ENCODE peak calls at places on chromosome 10, in six cellular contexts. U is ovary, S is hepatocyte, N is spleen, G is kidney, V is Peyer's patch. F is an unnamed sample.
A peak's percentile ranks its signal among the peaks of the same experiment; 100 is the strongest.

GRCh38 chr10:52455095-52455494 is 141.0 kb downstream of the DKK1 start:
- DNase-seq in U (no peak), S (no peak), N (no peak), G (no peak), V (no peak), F (no peak)

GRCh38 chr10:25954851-25955250 is 20.8 kb downstream of the MYO3A start:
- DNase-seq in U (no peak), S (no peak), N (no peak), G (no peak), V (no peak), F (no peak)

GRCh38 chr10:99540673-99541531 is 8.2 kb downstream of the NKX2-3 start:
- DNase-seq in U (no peak), S (peak; percentile 77), N (no peak), G (peak; percentile 76), V (no peak), F (no peak)

GRCh38 chr10:9825491-9826018 is 1192.1 kb upstream of the CELF2 start:
- DNase-seq in U (no peak), S (peak; percentile 74), N (no peak), G (no peak), V (no peak), F (no peak)

GRCh38 chr10:114550756-114551290 is 107.3 kb downstream of the ABLIM1 start:
- DNase-seq in U (no peak), S (peak; percentile 78), N (no peak), G (no peak), V (no peak), F (no peak)

GRCh38 chr10:97210576-97210975 is 24.8 kb upstream of the SLIT1 start:
- DNase-seq in U (peak; percentile 64), S (peak; percentile 73), N (peak; percentile 80), G (no peak), V (peak; percentile 87), F (peak; percentile 60)

GRCh38 chr10:103145860-103146466 is 47.1 kb downstream of the NT5C2 start:
- DNase-seq in U (peak; percentile 90), S (peak; percentile 77), N (no peak), G (no peak), V (peak; percentile 66), F (peak; percentile 58)

GRCh38 chr10:18144928-18145327 is 4.7 kb downstream of the CACNB2 start:
- DNase-seq in U (peak; percentile 58), S (no peak), N (no peak), G (no peak), V (peak; percentile 53), F (no peak)

GRCh38 chr10:5585517-5586222 is 60.9 kb downstream of the CALML3 start:
- DNase-seq in U (no peak), S (no peak), N (peak; percentile 20), G (no peak), V (no peak), F (no peak)

GRCh38 chr10:86635402-86635801 is 18.9 kb upstream of the OPN4 start:
- DNase-seq in U (no peak), S (peak; percentile 47), N (no peak), G (no peak), V (no peak), F (no peak)

GRCh38 chr10:48464871-48465736 is 139.8 kb downstream of the ARHGAP22 start:
- DNase-seq in U (peak; percentile 48), S (no peak), N (peak; percentile 68), G (peak; percentile 71), V (peak; percentile 36), F (no peak)

GRCh38 chr10:78545756-78546155 is 512.1 kb downstream of the RPS24 start:
- DNase-seq in U (no peak), S (no peak), N (no peak), G (no peak), V (no peak), F (no peak)

GRCh38 chr10:58625070-58625469 is 112.4 kb downstream of the BICC1 start:
- DNase-seq in U (no peak), S (no peak), N (no peak), G (no peak), V (no peak), F (no peak)

GRCh38 chr10:77165445-77166316 is 471.9 kb downstream of the KCNMA1 start:
- DNase-seq in U (peak; percentile 31), S (peak; percentile 75), N (no peak), G (no peak), V (peak; percentile 68), F (no peak)

GRCh38 chr10:25858076-25858475 is 76.0 kb upstream of the MYO3A start:
- DNase-seq in U (no peak), S (no peak), N (no peak), G (no peak), V (no peak), F (no peak)

GRCh38 chr10:31055573-31056251 is 24.0 kb upstream of the ZNF438 start:
- DNase-seq in U (no peak), S (no peak), N (no peak), G (no peak), V (no peak), F (no peak)

GRCh38 chr10:49265885-49266284 is 33.1 kb upstream of the C10orf71 start:
- DNase-seq in U (no peak), S (no peak), N (no peak), G (no peak), V (no peak), F (no peak)

GRCh38 chr10:10642741-10643280 is 374.9 kb upstream of the CELF2 start:
- DNase-seq in U (peak; percentile 78), S (peak; percentile 16), N (no peak), G (peak; percentile 81), V (no peak), F (peak; percentile 23)

GRCh38 chr10:71835671-71836593 is 15.1 kb downstream of the PSAP start:
- DNase-seq in U (peak; percentile 71), S (peak; percentile 46), N (peak; percentile 90), G (peak; percentile 93), V (peak; percentile 89), F (peak; percentile 72)

GRCh38 chr10:110912374-110912773 is 6.6 kb downstream of the BBIP1 start:
- DNase-seq in U (no peak), S (no peak), N (no peak), G (no peak), V (no peak), F (no peak)

GRCh38 chr10:101894742-101895141 is 51.1 kb upstream of the KCNIP2 start:
- DNase-seq in U (no peak), S (peak; percentile 23), N (no peak), G (no peak), V (no peak), F (no peak)

GRCh38 chr10:81817611-81818160 is 57.3 kb upstream of the NRG3 start:
- DNase-seq in U (no peak), S (no peak), N (no peak), G (no peak), V (no peak), F (no peak)

GRCh38 chr10:78408671-78409472 is 375.2 kb downstream of the RPS24 start:
- DNase-seq in U (peak; percentile 89), S (peak; percentile 70), N (no peak), G (peak; percentile 86), V (peak; percentile 48), F (peak; percentile 77)

GRCh38 chr10:94533027-94533426 is 12.6 kb upstream of the HELLS start:
- DNase-seq in U (no peak), S (no peak), N (no peak), G (no peak), V (no peak), F (no peak)

GRCh38 chr10:6751363-6751762 is 171.3 kb upstream of the PRKCQ start:
- DNase-seq in U (no peak), S (no peak), N (no peak), G (no peak), V (no peak), F (no peak)

DNA sequence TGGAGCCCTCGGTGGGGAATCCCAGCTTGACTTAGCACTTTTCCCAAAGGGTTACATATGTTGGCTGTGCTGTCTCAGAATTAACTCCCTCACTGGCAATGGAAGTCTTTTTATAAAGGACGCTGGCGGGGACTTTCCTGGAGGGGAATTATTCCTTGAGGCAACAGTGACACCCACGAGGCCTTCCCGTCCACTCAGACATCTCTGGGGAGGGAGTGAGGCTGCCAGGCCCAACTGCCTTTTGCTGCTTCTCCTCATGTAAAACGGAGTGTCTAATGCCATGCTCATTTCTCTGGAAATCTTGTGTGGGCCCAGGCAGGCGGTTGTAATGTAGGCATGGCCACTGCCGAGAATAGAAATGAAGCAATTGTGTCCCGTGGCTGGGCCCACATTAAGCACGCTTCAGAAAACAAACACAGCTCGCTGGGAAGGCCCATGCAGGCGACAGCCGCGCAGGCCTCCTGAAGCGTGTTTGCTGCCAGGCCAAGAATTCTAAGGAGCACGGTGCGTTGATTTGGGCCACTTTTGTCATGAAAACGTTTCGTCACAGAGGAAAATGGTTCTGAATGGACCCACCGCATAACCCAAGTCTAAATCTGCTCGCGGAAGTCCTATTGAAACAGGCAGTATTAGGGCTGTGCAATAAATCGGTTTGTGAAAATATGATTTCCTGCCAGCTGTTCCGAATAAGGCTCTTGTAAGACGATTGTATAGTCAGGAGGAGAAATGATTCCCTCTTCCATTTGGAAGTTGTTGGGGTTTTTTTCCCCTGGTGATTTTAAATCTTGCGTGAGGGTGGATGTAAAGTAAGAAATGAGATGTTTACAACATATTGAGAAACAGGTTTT is 104.1 kb upstream of the CHST15 start:
- DNase-seq in U (no peak), S (no peak), N (no peak), G (no peak), V (no peak), F (no peak)
- H3K27ac ChIP-seq in U (no peak overlapping the region), S (no peak overlapping the region), N (no peak overlapping the region), G (peak overlapping the region; percentile 54), V (no peak overlapping the region), F (peak overlapping the region; percentile 53)

GRCh38 chr10:124172241-124172661 is 78.9 kb upstream of the CHST15 start:
- DNase-seq in U (peak; percentile 81), S (no peak), N (no peak), G (no peak), V (peak; percentile 38), F (no peak)
- H3K4me1 ChIP-seq in U (peaks cover 5% of the 10 kb centered on the region), S (no peaks in the 10 kb centered on the region), N (no peaks in the 10 kb centered on the region), G (no peaks in the 10 kb centered on the region), V (no peaks in the 10 kb centered on the region), F (no peaks in the 10 kb centered on the region)

GRCh38 chr10:124657806-124658205 is 86.4 kb downstream of the FAM53B start:
- DNase-seq in U (no peak), S (no peak), N (peak; percentile 77), G (peak; percentile 65), V (peak; percentile 68), F (no peak)
- H3K27ac ChIP-seq in U (no peak overlapping the region), S (no peak overlapping the region), N (no peak overlapping the region), G (no peak overlapping the region), V (peak overlapping the region; percentile 34), F (peak overlapping the region; percentile 83)

GRCh38 chr10:69215405-69216176 is 4.5 kb upstream of the HKDC1 start:
- DNase-seq in U (no peak), S (no peak), N (no peak), G (no peak), V (no peak), F (no peak)
- H3K4me1 ChIP-seq in U (no peaks in the 10 kb centered on the region), S (peaks cover 13% of the 10 kb centered on the region), N (peaks cover 13% of the 10 kb centered on the region), G (peaks cover 11% of the 10 kb centered on the region), V (no peaks in the 10 kb centered on the region), F (peaks cover 7% of the 10 kb centered on the region)

GRCh38 chr10:11875183-11875498 is 52.0 kb downstream of the PROSER2 start:
- DNase-seq in U (no peak), S (peak; percentile 46), N (no peak), G (no peak), V (no peak), F (no peak)
- H3K27ac ChIP-seq in U (no peak overlapping the region), S (peak overlapping the region; percentile 95), N (no peak overlapping the region), G (peak overlapping the region; percentile 77), V (no peak overlapping the region), F (peak overlapping the region; percentile 30)

DNA sequence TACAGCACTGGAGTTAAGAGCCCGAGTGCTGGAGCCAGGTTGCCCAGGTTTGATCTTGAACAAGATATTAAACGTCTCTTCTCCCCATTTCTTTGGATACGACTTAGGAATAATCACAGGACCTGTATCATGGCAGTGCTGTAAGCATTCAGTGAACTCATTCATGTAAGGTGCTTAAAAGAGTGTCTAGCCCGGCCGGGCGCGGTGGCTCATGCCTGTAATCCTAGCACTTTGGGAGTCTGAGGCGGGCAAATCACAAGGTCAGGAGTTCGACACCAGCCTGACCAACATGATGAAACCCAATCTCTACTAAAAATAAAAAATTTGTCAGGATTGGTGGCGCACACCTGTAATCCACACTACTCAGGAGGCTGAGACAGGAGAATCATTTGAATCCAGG is 40.8 kb downstream of the CHST15 start:
- DNase-seq in U (no peak), S (no peak), N (peak; percentile 33), G (no peak), V (no peak), F (no peak)
- H3K4me1 ChIP-seq in U (peaks cover 31% of the 10 kb centered on the region), S (no peaks in the 10 kb centered on the region), N (peaks cover 37% of the 10 kb centered on the region), G (no peaks in the 10 kb centered on the region), V (no peaks in the 10 kb centered on the region), F (peaks cover 7% of the 10 kb centered on the region)